ENCODE peak calls at places on chromosome 9, in seven cellular contexts. One of them, this sample, is unnamed.

GRCh38 chr9:4842734-4843133 is 50.0 kb downstream of the RCL1 start:
- DNase-seq in AG10803: no peak
- DNase-seq in mammary epithelial cell: no peak
- DNase-seq in G401: no peak
- DNase-seq in stimulated activated CD4-positive, alpha-beta T cell treated with anti-CD3 and anti-CD28 coated beads, Interleukin-15, amount 100 ng/mL, for 24 hours: no peak
- DNase-seq in T follicular helper cell: no peak
- DNase-seq in endothelial cell: no peak
- DNase-seq in this sample: no peak

GRCh38 chr9:36721846-36722588 is 149.3 kb downstream of the MELK start:
- DNase-seq in AG10803: no peak
- DNase-seq in mammary epithelial cell: no peak
- DNase-seq in G401: no peak
- DNase-seq in stimulated activated CD4-positive, alpha-beta T cell treated with anti-CD3 and anti-CD28 coated beads, Interleukin-15, amount 100 ng/mL, for 24 hours: peak; percentile 5
- DNase-seq in T follicular helper cell: no peak
- DNase-seq in endothelial cell: no peak
- DNase-seq in this sample: no peak

GRCh38 chr9:136665704-136666363 is 3.1 kb downstream of the EGFL7 start:
- DNase-seq in AG10803: no peak
- DNase-seq in mammary epithelial cell: no peak
- DNase-seq in G401: no peak
- DNase-seq in stimulated activated CD4-positive, alpha-beta T cell treated with anti-CD3 and anti-CD28 coated beads, Interleukin-15, amount 100 ng/mL, for 24 hours: peak; percentile 46
- DNase-seq in T follicular helper cell: no peak
- DNase-seq in endothelial cell: peak; percentile 58
- DNase-seq in this sample: no peak

GRCh38 chr9:129584136-129584535 is 36.8 kb downstream of the C9orf50 start:
- DNase-seq in AG10803: peak; percentile 84
- DNase-seq in mammary epithelial cell: peak; percentile 64
- DNase-seq in G401: peak; percentile 88
- DNase-seq in stimulated activated CD4-positive, alpha-beta T cell treated with anti-CD3 and anti-CD28 coated beads, Interleukin-15, amount 100 ng/mL, for 24 hours: peak; percentile 71
- DNase-seq in T follicular helper cell: peak; percentile 44
- DNase-seq in endothelial cell: peak; percentile 49
- DNase-seq in this sample: peak; percentile 36

GRCh38 chr9:124297553-124297905 is 39.8 kb downstream of the NEK6 start:
- DNase-seq in AG10803: peak; percentile 98
- DNase-seq in mammary epithelial cell: peak; percentile 84
- DNase-seq in G401: peak; percentile 20
- DNase-seq in stimulated activated CD4-positive, alpha-beta T cell treated with anti-CD3 and anti-CD28 coated beads, Interleukin-15, amount 100 ng/mL, for 24 hours: no peak
- DNase-seq in T follicular helper cell: no peak
- DNase-seq in endothelial cell: no peak
- DNase-seq in this sample: no peak

GRCh38 chr9:20300430-20301115 is 321.7 kb downstream of the MLLT3 start:
- DNase-seq in AG10803: peak; percentile 5
- DNase-seq in mammary epithelial cell: no peak
- DNase-seq in G401: no peak
- DNase-seq in stimulated activated CD4-positive, alpha-beta T cell treated with anti-CD3 and anti-CD28 coated beads, Interleukin-15, amount 100 ng/mL, for 24 hours: no peak
- DNase-seq in T follicular helper cell: no peak
- DNase-seq in endothelial cell: no peak
- DNase-seq in this sample: no peak

GRCh38 chr9:134585746-134586706 is 55.6 kb upstream of the COL5A1 start:
- DNase-seq in AG10803: peak; percentile 80
- DNase-seq in mammary epithelial cell: peak; percentile 6
- DNase-seq in G401: no peak
- DNase-seq in stimulated activated CD4-positive, alpha-beta T cell treated with anti-CD3 and anti-CD28 coated beads, Interleukin-15, amount 100 ng/mL, for 24 hours: no peak
- DNase-seq in T follicular helper cell: no peak
- DNase-seq in endothelial cell: no peak
- DNase-seq in this sample: no peak

GRCh38 chr9:121717141-121717749 is 65.8 kb downstream of the DAB2IP start:
- DNase-seq in AG10803: peak; percentile 30
- DNase-seq in mammary epithelial cell: peak; percentile 83
- DNase-seq in G401: no peak
- DNase-seq in stimulated activated CD4-positive, alpha-beta T cell treated with anti-CD3 and anti-CD28 coated beads, Interleukin-15, amount 100 ng/mL, for 24 hours: no peak
- DNase-seq in T follicular helper cell: no peak
- DNase-seq in endothelial cell: no peak
- DNase-seq in this sample: no peak

GRCh38 chr9:88766778-88767503 is 224.3 kb upstream of the S1PR3 start:
- DNase-seq in AG10803: peak; percentile 64
- DNase-seq in mammary epithelial cell: peak; percentile 94
- DNase-seq in G401: no peak
- DNase-seq in stimulated activated CD4-positive, alpha-beta T cell treated with anti-CD3 and anti-CD28 coated beads, Interleukin-15, amount 100 ng/mL, for 24 hours: no peak
- DNase-seq in T follicular helper cell: no peak
- DNase-seq in endothelial cell: no peak
- DNase-seq in this sample: no peak

GRCh38 chr9:18390393-18390792 is 83.6 kb upstream of the ADAMTSL1 start:
- DNase-seq in AG10803: peak; percentile 95
- DNase-seq in mammary epithelial cell: no peak
- DNase-seq in G401: no peak
- DNase-seq in stimulated activated CD4-positive, alpha-beta T cell treated with anti-CD3 and anti-CD28 coated beads, Interleukin-15, amount 100 ng/mL, for 24 hours: no peak
- DNase-seq in T follicular helper cell: no peak
- DNase-seq in endothelial cell: no peak
- DNase-seq in this sample: no peak

GRCh38 chr9:17958363-17958762 is 379.5 kb downstream of the SH3GL2 start:
- DNase-seq in AG10803: no peak
- DNase-seq in mammary epithelial cell: no peak
- DNase-seq in G401: no peak
- DNase-seq in stimulated activated CD4-positive, alpha-beta T cell treated with anti-CD3 and anti-CD28 coated beads, Interleukin-15, amount 100 ng/mL, for 24 hours: no peak
- DNase-seq in T follicular helper cell: no peak
- DNase-seq in endothelial cell: no peak
- DNase-seq in this sample: no peak

GRCh38 chr9:22457448-22457847 is 10.8 kb downstream of the DMRTA1 start:
- DNase-seq in AG10803: no peak
- DNase-seq in mammary epithelial cell: no peak
- DNase-seq in G401: no peak
- DNase-seq in stimulated activated CD4-positive, alpha-beta T cell treated with anti-CD3 and anti-CD28 coated beads, Interleukin-15, amount 100 ng/mL, for 24 hours: no peak
- DNase-seq in T follicular helper cell: no peak
- DNase-seq in endothelial cell: no peak
- DNase-seq in this sample: no peak

GRCh38 chr9:127862075-127863011 is 7.9 kb upstream of the ENG start:
- DNase-seq in AG10803: no peak
- DNase-seq in mammary epithelial cell: no peak
- DNase-seq in G401: no peak
- DNase-seq in stimulated activated CD4-positive, alpha-beta T cell treated with anti-CD3 and anti-CD28 coated beads, Interleukin-15, amount 100 ng/mL, for 24 hours: no peak
- DNase-seq in T follicular helper cell: peak; percentile 16
- DNase-seq in endothelial cell: no peak
- DNase-seq in this sample: peak; percentile 38

GRCh38 chr9:29200650-29201049 is 1627.4 kb upstream of the C9orf72 start:
- DNase-seq in AG10803: no peak
- DNase-seq in mammary epithelial cell: no peak
- DNase-seq in G401: no peak
- DNase-seq in stimulated activated CD4-positive, alpha-beta T cell treated with anti-CD3 and anti-CD28 coated beads, Interleukin-15, amount 100 ng/mL, for 24 hours: no peak
- DNase-seq in T follicular helper cell: no peak
- DNase-seq in endothelial cell: no peak
- DNase-seq in this sample: no peak

GRCh38 chr9:94869415-94869838 is 142.9 kb downstream of the AOPEP start:
- DNase-seq in AG10803: no peak
- DNase-seq in mammary epithelial cell: no peak
- DNase-seq in G401: no peak
- DNase-seq in stimulated activated CD4-positive, alpha-beta T cell treated with anti-CD3 and anti-CD28 coated beads, Interleukin-15, amount 100 ng/mL, for 24 hours: peak; percentile 49
- DNase-seq in T follicular helper cell: no peak
- DNase-seq in endothelial cell: no peak
- DNase-seq in this sample: no peak

GRCh38 chr9:32571969-32572899 is 725 bp downstream of the NDUFB6 start:
- DNase-seq in AG10803: peak; percentile 67
- DNase-seq in mammary epithelial cell: peak; percentile 76
- DNase-seq in G401: peak; percentile 78
- DNase-seq in stimulated activated CD4-positive, alpha-beta T cell treated with anti-CD3 and anti-CD28 coated beads, Interleukin-15, amount 100 ng/mL, for 24 hours: peak; percentile 79
- DNase-seq in T follicular helper cell: peak; percentile 69
- DNase-seq in endothelial cell: peak; percentile 58
- DNase-seq in this sample: peak; percentile 80

GRCh38 chr9:89524888-89525385 is 27.0 kb upstream of the SEMA4D start:
- DNase-seq in AG10803: no peak
- DNase-seq in mammary epithelial cell: no peak
- DNase-seq in G401: no peak
- DNase-seq in stimulated activated CD4-positive, alpha-beta T cell treated with anti-CD3 and anti-CD28 coated beads, Interleukin-15, amount 100 ng/mL, for 24 hours: no peak
- DNase-seq in T follicular helper cell: no peak
- DNase-seq in endothelial cell: no peak
- DNase-seq in this sample: no peak

GRCh38 chr9:76732341-76732958 is 31.8 kb upstream of the PCA3 start:
- DNase-seq in AG10803: peak; percentile 71
- DNase-seq in mammary epithelial cell: no peak
- DNase-seq in G401: no peak
- DNase-seq in stimulated activated CD4-positive, alpha-beta T cell treated with anti-CD3 and anti-CD28 coated beads, Interleukin-15, amount 100 ng/mL, for 24 hours: no peak
- DNase-seq in T follicular helper cell: no peak
- DNase-seq in endothelial cell: no peak
- DNase-seq in this sample: no peak

GRCh38 chr9:2340046-2340760 is 281.4 kb upstream of the VLDLR start:
- DNase-seq in AG10803: peak; percentile 40
- DNase-seq in mammary epithelial cell: peak; percentile 89
- DNase-seq in G401: no peak
- DNase-seq in stimulated activated CD4-positive, alpha-beta T cell treated with anti-CD3 and anti-CD28 coated beads, Interleukin-15, amount 100 ng/mL, for 24 hours: no peak
- DNase-seq in T follicular helper cell: no peak
- DNase-seq in endothelial cell: no peak
- DNase-seq in this sample: no peak

GRCh38 chr9:129669946-129670345 is 4.5 kb downstream of the PRRX2 start:
- DNase-seq in AG10803: peak; percentile 86
- DNase-seq in mammary epithelial cell: no peak
- DNase-seq in G401: no peak
- DNase-seq in stimulated activated CD4-positive, alpha-beta T cell treated with anti-CD3 and anti-CD28 coated beads, Interleukin-15, amount 100 ng/mL, for 24 hours: no peak
- DNase-seq in T follicular helper cell: no peak
- DNase-seq in endothelial cell: no peak
- DNase-seq in this sample: no peak

GRCh38 chr9:79639354-79639753 is 67.6 kb downstream of the TLE4 start:
- DNase-seq in AG10803: no peak
- DNase-seq in mammary epithelial cell: peak; percentile 60
- DNase-seq in G401: no peak
- DNase-seq in stimulated activated CD4-positive, alpha-beta T cell treated with anti-CD3 and anti-CD28 coated beads, Interleukin-15, amount 100 ng/mL, for 24 hours: no peak
- DNase-seq in T follicular helper cell: no peak
- DNase-seq in endothelial cell: no peak
- DNase-seq in this sample: no peak

GRCh38 chr9:87676976-87677775 is 48.7 kb upstream of the CTSL start:
- DNase-seq in AG10803: peak; percentile 28
- DNase-seq in mammary epithelial cell: no peak
- DNase-seq in G401: no peak
- DNase-seq in stimulated activated CD4-positive, alpha-beta T cell treated with anti-CD3 and anti-CD28 coated beads, Interleukin-15, amount 100 ng/mL, for 24 hours: no peak
- DNase-seq in T follicular helper cell: no peak
- DNase-seq in endothelial cell: no peak
- DNase-seq in this sample: no peak

GRCh38 chr9:112867275-112867991 is 23.2 kb downstream of the SLC46A2 start:
- DNase-seq in AG10803: peak; percentile 81
- DNase-seq in mammary epithelial cell: peak; percentile 90
- DNase-seq in G401: no peak
- DNase-seq in stimulated activated CD4-positive, alpha-beta T cell treated with anti-CD3 and anti-CD28 coated beads, Interleukin-15, amount 100 ng/mL, for 24 hours: peak; percentile 47
- DNase-seq in T follicular helper cell: no peak
- DNase-seq in endothelial cell: no peak
- DNase-seq in this sample: no peak

GRCh38 chr9:121852241-121852640 is 200.8 kb downstream of the DAB2IP start:
- DNase-seq in AG10803: no peak
- DNase-seq in mammary epithelial cell: no peak
- DNase-seq in G401: no peak
- DNase-seq in stimulated activated CD4-positive, alpha-beta T cell treated with anti-CD3 and anti-CD28 coated beads, Interleukin-15, amount 100 ng/mL, for 24 hours: no peak
- DNase-seq in T follicular helper cell: no peak
- DNase-seq in endothelial cell: no peak
- DNase-seq in this sample: no peak

GRCh38 chr9:123929177-123929869 is 603 bp downstream of the DENND1A start:
- DNase-seq in AG10803: no peak
- DNase-seq in mammary epithelial cell: no peak
- DNase-seq in G401: peak; percentile 49
- DNase-seq in stimulated activated CD4-positive, alpha-beta T cell treated with anti-CD3 and anti-CD28 coated beads, Interleukin-15, amount 100 ng/mL, for 24 hours: peak; percentile 51
- DNase-seq in T follicular helper cell: peak; percentile 5
- DNase-seq in endothelial cell: no peak
- DNase-seq in this sample: peak; percentile 32

GRCh38 chr9:32928145-32928763 is 73.2 kb downstream of the APTX start:
- DNase-seq in AG10803: peak; percentile 3
- DNase-seq in mammary epithelial cell: peak; percentile 57
- DNase-seq in G401: peak; percentile 72
- DNase-seq in stimulated activated CD4-positive, alpha-beta T cell treated with anti-CD3 and anti-CD28 coated beads, Interleukin-15, amount 100 ng/mL, for 24 hours: no peak
- DNase-seq in T follicular helper cell: no peak
- DNase-seq in endothelial cell: no peak
- DNase-seq in this sample: no peak

GRCh38 chr9:121275781-121276658 is 8.1 kb downstream of the GSN start:
- DNase-seq in AG10803: peak; percentile 35
- DNase-seq in mammary epithelial cell: no peak
- DNase-seq in G401: no peak
- DNase-seq in stimulated activated CD4-positive, alpha-beta T cell treated with anti-CD3 and anti-CD28 coated beads, Interleukin-15, amount 100 ng/mL, for 24 hours: no peak
- DNase-seq in T follicular helper cell: no peak
- DNase-seq in endothelial cell: no peak
- DNase-seq in this sample: no peak

GRCh38 chr9:16143947-16144890 is 591.4 kb downstream of the CCDC171 start:
- DNase-seq in AG10803: no peak
- DNase-seq in mammary epithelial cell: peak; percentile 96
- DNase-seq in G401: no peak
- DNase-seq in stimulated activated CD4-positive, alpha-beta T cell treated with anti-CD3 and anti-CD28 coated beads, Interleukin-15, amount 100 ng/mL, for 24 hours: no peak
- DNase-seq in T follicular helper cell: no peak
- DNase-seq in endothelial cell: no peak
- DNase-seq in this sample: no peak

GRCh38 chr9:91154686-91155085 is 207.0 kb downstream of the AUH start:
- DNase-seq in AG10803: peak; percentile 63
- DNase-seq in mammary epithelial cell: no peak
- DNase-seq in G401: peak; percentile 35
- DNase-seq in stimulated activated CD4-positive, alpha-beta T cell treated with anti-CD3 and anti-CD28 coated beads, Interleukin-15, amount 100 ng/mL, for 24 hours: no peak
- DNase-seq in T follicular helper cell: no peak
- DNase-seq in endothelial cell: no peak
- DNase-seq in this sample: no peak

GRCh38 chr9:115012476-115012875 is 82.1 kb upstream of the TNFSF8 start:
- DNase-seq in AG10803: no peak
- DNase-seq in mammary epithelial cell: no peak
- DNase-seq in G401: no peak
- DNase-seq in stimulated activated CD4-positive, alpha-beta T cell treated with anti-CD3 and anti-CD28 coated beads, Interleukin-15, amount 100 ng/mL, for 24 hours: no peak
- DNase-seq in T follicular helper cell: no peak
- DNase-seq in endothelial cell: no peak
- DNase-seq in this sample: no peak